ENCODE peak calls at places on chromosomes 2 and 18, in five cellular contexts. One of them, this sample, is unnamed. For H3K36me3, the result is how much of the 10 kb centered on the place peaks cover.

GRCh38 chr2:128623776-128624424 is 305.2 kb upstream of the HS6ST1 start:
- DNase-seq in uterus: no peak
- DNase-seq in suprapubic skin: no peak
- DNase-seq in heart left ventricle: no peak
- DNase-seq in GM12878: peak
- DNase-seq in this sample: no peak

GRCh38 chr18:33316146-33316587 is 124.4 kb downstream of the CCDC178 start:
- DNase-seq in uterus: no peak
- DNase-seq in heart left ventricle: no peak
- DNase-seq in suprapubic skin: no peak
- DNase-seq in GM12878: no peak
- DNase-seq in this sample: no peak

GRCh38 chr2:68357608-68358337 is 7.3 kb upstream of the PLEK start:
- DNase-seq in GM12878: no peak
- DNase-seq in uterus: peak
- DNase-seq in suprapubic skin: no peak
- DNase-seq in heart left ventricle: peak
- DNase-seq in this sample: peak

GRCh38 chr18:1302861-1303260 is 398.2 kb downstream of the ADCYAP1 start:
- DNase-seq in heart left ventricle: no peak
- DNase-seq in GM12878: no peak
- DNase-seq in suprapubic skin: no peak
- DNase-seq in uterus: no peak
- DNase-seq in this sample: no peak

GRCh38 chr2:179543361-179543901 is 278.8 kb upstream of the SESTD1 start:
- DNase-seq in heart left ventricle: no peak
- DNase-seq in GM12878: no peak
- DNase-seq in uterus: no peak
- DNase-seq in suprapubic skin: no peak
- DNase-seq in this sample: no peak

GRCh38 chr2:70710276-70710675 is 57.7 kb downstream of the ADD2 start:
- DNase-seq in uterus: no peak
- DNase-seq in suprapubic skin: no peak
- DNase-seq in heart left ventricle: no peak
- DNase-seq in GM12878: no peak
- DNase-seq in this sample: no peak

GRCh38 chr18:8721716-8722115 is 16.4 kb downstream of the MTCL1 start:
- DNase-seq in uterus: no peak
- DNase-seq in heart left ventricle: no peak
- DNase-seq in suprapubic skin: no peak
- DNase-seq in GM12878: no peak
- DNase-seq in this sample: no peak

GRCh38 chr2:27723372-27724144 is 48.0 kb upstream of the MRPL33 start:
- DNase-seq in GM12878: no peak
- DNase-seq in suprapubic skin: no peak
- DNase-seq in uterus: peak
- DNase-seq in heart left ventricle: peak
- DNase-seq in this sample: peak

GRCh38 chr18:34509163-34509562 is 200.9 kb upstream of the DTNA start:
- DNase-seq in suprapubic skin: no peak
- DNase-seq in heart left ventricle: no peak
- DNase-seq in uterus: no peak
- DNase-seq in GM12878: no peak
- DNase-seq in this sample: no peak

GRCh38 chr2:128732976-128733431 is 414.3 kb upstream of the HS6ST1 start:
- DNase-seq in GM12878: no peak
- DNase-seq in suprapubic skin: peak
- DNase-seq in uterus: no peak
- DNase-seq in heart left ventricle: no peak
- DNase-seq in this sample: no peak

GRCh38 chr2:24490674-24491625 is at the start of gene NCOA1:
- DNase-seq in uterus: peak
- DNase-seq in heart left ventricle: peak
- DNase-seq in GM12878: no peak
- DNase-seq in suprapubic skin: peak
- DNase-seq in this sample: peak
- TF ChIP-seq POLR2A in uterus: peak
- TF ChIP-seq POLR2A in heart left ventricle: peak
- TF ChIP-seq POLR2A in GM12878: peak
- TF ChIP-seq POLR2A in suprapubic skin: peak
- TF ChIP-seq POLR2A in this sample: peak

GRCh38 chr18:58721586-58722160 is 50.4 kb downstream of the MALT1 start:
- DNase-seq in suprapubic skin: no peak
- DNase-seq in GM12878: no peak
- DNase-seq in heart left ventricle: peak
- DNase-seq in uterus: no peak
- DNase-seq in this sample: peak
- H3K36me3 ChIP-seq in suprapubic skin: under half
- H3K36me3 ChIP-seq in GM12878: under half
- H3K36me3 ChIP-seq in heart left ventricle: under half
- H3K36me3 ChIP-seq in uterus: under half
- H3K36me3 ChIP-seq in this sample: under half

GRCh38 chr2:84908948-84909713 is 3.7 kb downstream of the TMSB10 start:
- DNase-seq in GM12878: no peak
- DNase-seq in uterus: no peak
- DNase-seq in heart left ventricle: no peak
- DNase-seq in suprapubic skin: no peak
- DNase-seq in this sample: no peak

GRCh38 chr2:84906108-84906899 is 848 bp downstream of the TMSB10 start:
- DNase-seq in suprapubic skin: peak
- DNase-seq in uterus: peak
- DNase-seq in GM12878: no peak
- DNase-seq in heart left ventricle: peak
- DNase-seq in this sample: no peak

GRCh38 chr2:84905181-84906107 is at the start of gene TMSB10:
- DNase-seq in suprapubic skin: peak
- DNase-seq in uterus: peak
- DNase-seq in heart left ventricle: peak
- DNase-seq in GM12878: no peak
- DNase-seq in this sample: peak

GRCh38 chr2:84904717-84905174 is 710 bp upstream of the TMSB10 start:
- DNase-seq in GM12878: no peak
- DNase-seq in uterus: peak
- DNase-seq in heart left ventricle: peak
- DNase-seq in suprapubic skin: peak
- DNase-seq in this sample: peak

DNA sequence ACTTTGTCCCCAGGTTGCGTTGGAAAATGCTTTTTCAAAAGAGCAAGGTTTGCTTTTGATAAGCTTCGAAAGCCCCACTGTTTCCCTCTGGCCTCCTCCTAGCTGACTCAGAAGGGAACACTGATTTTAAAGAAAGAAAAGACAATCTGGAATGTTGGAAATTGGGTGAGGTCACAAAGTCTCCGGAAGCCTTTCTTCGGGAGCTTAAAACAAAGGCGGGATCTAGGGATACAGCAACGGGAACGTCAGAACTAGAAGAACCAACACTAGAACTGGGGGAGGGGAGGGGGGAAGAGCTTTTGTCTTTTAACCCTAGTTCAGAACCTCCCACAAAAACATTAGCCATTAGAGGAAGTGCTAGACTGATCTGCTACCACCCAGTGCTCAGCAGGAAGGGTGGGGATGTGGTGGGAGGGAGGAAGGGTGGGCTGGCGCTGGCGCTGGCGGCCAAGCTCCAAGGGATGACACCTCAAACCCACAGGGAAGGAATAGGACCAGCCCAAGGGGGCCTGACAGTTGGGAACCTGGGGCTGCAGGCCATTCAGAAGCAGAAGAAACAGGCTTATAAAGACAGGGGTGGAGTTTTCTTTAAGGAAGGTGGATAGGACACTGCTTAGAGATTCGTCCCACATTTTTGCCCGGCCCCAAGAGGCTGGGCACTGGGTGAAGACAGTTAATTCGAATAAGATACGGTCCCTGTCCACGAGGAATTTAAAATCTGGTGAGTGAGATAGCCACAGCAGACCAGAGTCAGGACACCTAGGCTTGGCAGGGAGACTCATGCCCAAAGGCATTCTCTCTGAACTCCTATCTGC is 1.7 kb downstream of the TMSB10 start:
- DNase-seq in heart left ventricle: peak
- DNase-seq in suprapubic skin: peak
- DNase-seq in GM12878: no peak
- DNase-seq in uterus: peak
- DNase-seq in this sample: peak
- TF ChIP-seq POLR2A in heart left ventricle: peak
- TF ChIP-seq POLR2A in suprapubic skin: peak
- TF ChIP-seq POLR2A in GM12878: peak
- TF ChIP-seq POLR2A in uterus: no peak
- TF ChIP-seq POLR2A in this sample: peak

GRCh38 chr2:169609264-169609663 is 25.1 kb downstream of the PPIG start:
- DNase-seq in heart left ventricle: no peak
- DNase-seq in suprapubic skin: no peak
- DNase-seq in GM12878: no peak
- DNase-seq in uterus: no peak
- DNase-seq in this sample: no peak

DNA sequence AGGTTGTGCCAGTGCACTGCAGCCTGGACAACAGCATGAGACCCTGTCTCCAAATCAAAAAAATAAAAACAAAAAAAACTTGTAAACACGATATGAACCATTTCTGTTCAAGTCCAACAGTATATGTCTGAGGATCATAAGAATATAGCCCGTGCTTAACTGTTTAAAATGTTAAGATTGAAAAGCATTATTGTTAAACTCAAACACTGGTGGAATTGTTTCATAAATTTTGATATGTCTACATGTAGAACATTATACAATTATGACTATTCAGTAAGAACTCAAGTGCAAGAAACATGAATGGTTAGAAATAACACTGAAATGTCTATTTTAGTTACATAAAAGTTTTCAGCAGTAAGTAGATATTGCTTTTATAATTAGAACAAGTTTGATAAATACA is 29.7 kb downstream of the PPIG start:
- DNase-seq in uterus: no peak
- DNase-seq in GM12878: no peak
- DNase-seq in suprapubic skin: no peak
- DNase-seq in heart left ventricle: no peak
- DNase-seq in this sample: no peak
- H3K36me3 ChIP-seq in uterus: under half
- H3K36me3 ChIP-seq in GM12878: under half
- H3K36me3 ChIP-seq in suprapubic skin: half or more
- H3K36me3 ChIP-seq in heart left ventricle: half or more
- H3K36me3 ChIP-seq in this sample: under half

DNA sequence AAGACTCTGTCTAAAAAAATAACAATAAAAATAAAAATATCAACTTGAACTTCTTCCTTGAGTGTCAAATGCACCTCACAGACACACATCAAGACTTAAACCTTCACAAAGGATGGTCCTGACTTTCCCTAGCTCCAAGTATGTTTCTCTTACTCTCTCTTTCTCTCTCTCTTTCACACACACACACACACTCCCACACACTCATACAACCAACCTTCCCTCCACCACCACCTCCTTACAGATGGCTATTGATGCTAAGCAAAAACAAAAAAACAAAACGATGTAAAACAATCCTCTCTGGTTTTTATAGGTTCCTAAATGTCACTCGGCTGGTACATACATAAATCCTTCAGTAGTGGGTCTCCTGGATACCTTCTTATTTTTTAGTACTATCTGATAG is 67.4 kb upstream of the ACVR2A start:
- DNase-seq in heart left ventricle: no peak
- DNase-seq in suprapubic skin: no peak
- DNase-seq in uterus: no peak
- DNase-seq in GM12878: no peak
- DNase-seq in this sample: no peak
- TF ChIP-seq POLR2A in heart left ventricle: no peak
- TF ChIP-seq POLR2A in suprapubic skin: no peak
- TF ChIP-seq POLR2A in uterus: no peak
- TF ChIP-seq POLR2A in GM12878: no peak
- TF ChIP-seq POLR2A in this sample: no peak

DNA sequence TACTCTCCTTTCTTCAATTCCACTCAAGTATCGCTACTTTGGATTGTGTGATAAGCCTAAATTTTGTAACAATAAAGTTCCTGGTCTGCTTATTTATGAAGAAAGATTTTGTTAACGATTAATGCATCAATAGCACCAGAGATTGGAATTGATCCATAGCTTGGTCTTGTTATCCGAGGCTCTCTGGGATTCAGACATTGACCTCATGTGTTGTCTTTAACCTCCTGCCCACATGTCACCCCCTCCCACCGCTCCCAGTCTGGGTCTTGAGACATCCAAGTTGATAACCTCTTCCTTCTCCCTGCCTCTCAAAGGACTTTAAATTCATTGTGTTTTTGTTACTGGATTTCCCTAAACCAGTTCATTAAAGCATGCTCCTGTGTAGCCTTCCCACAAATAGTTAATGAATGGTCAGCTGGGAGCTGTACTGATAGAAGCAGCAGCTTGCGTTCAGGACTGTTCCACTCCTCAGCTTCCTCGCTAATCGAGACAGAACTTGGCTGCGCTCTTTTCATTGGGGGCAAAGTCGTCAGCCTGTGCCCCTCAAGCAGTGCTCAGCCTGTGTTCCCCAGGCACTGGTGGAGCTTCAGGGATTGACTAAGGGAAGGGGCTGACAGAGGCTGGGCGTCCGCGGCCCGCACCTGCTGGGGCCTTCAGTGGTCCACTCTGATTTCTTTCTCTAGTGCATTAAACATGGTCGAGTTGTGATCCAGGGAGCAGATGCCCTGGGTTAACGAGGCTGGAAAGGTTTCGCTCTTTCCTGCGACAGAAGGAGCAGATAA is 18.9 kb downstream of the ASB1 start:
- DNase-seq in GM12878: no peak
- DNase-seq in suprapubic skin: no peak
- DNase-seq in uterus: no peak
- DNase-seq in heart left ventricle: no peak
- DNase-seq in this sample: no peak
- H3K36me3 ChIP-seq in GM12878: under half
- H3K36me3 ChIP-seq in suprapubic skin: under half
- H3K36me3 ChIP-seq in uterus: under half
- H3K36me3 ChIP-seq in heart left ventricle: half or more
- H3K36me3 ChIP-seq in this sample: under half

DNA sequence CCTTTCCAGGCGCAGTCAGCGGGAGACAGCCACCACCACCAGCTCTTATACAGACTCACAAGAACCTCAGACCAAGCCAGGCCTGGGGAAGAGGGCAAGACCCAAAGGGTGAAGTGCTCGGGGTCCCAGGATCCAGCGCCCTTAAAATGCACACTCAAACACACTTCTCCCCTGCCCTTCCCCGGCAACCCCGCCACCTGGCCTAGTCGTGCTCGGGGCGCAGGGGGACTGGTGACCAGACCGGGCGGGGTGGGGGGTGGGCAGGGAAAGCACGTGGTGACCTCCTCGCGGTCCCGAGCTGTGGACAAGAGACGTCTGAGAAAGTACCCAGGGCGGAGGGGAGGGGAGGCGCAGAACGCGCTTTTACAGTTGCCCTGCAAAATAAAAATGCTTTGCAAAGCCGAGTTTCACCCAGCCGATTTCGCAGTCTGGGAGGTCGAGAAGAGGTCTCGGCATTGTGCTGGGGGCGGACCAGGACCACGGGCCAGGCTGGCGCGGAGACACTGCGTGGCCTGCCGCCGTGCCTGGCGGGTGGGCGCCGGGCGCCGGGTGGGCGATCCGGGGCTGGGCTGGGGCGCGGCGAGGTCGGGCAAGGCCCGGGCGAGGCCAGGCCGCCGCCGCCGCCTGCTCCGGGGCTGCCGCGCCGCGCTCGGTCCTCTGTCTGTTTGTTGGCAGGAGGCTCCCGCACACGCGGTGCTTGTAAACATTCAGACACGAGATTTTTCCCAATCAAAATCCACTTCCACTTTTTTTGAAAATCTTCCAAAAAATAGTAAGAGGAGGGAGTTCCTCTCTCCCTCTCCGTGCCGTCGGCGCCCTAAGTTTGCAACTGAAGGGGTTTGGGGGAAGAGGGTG is 2.0 kb downstream of the BCL11A start:
- DNase-seq in heart left ventricle: no peak
- DNase-seq in GM12878: no peak
- DNase-seq in suprapubic skin: no peak
- DNase-seq in uterus: no peak
- DNase-seq in this sample: no peak
- TF ChIP-seq POLR2A in heart left ventricle: no peak
- TF ChIP-seq POLR2A in GM12878: peak
- TF ChIP-seq POLR2A in suprapubic skin: no peak
- TF ChIP-seq POLR2A in uterus: no peak
- TF ChIP-seq POLR2A in this sample: no peak

GRCh38 chr2:233838726-233839446 is 15.4 kb downstream of the HJURP start:
- DNase-seq in heart left ventricle: peak
- DNase-seq in GM12878: no peak
- DNase-seq in uterus: no peak
- DNase-seq in suprapubic skin: no peak
- DNase-seq in this sample: no peak
- H3K36me3 ChIP-seq in heart left ventricle: under half
- H3K36me3 ChIP-seq in GM12878: under half
- H3K36me3 ChIP-seq in uterus: under half
- H3K36me3 ChIP-seq in suprapubic skin: under half
- H3K36me3 ChIP-seq in this sample: under half